ENCODE peak calls at places on chromosomes 13 and 19, in eight cellular contexts. B is NCI-H446, N is B cell, J is NCI-H1105, C is hepatic stellate cell, H is vagina, V is MG63, A is GM20000. O is an unnamed sample.

GRCh38 chr19:55071913-55072312 is 3.8 kb upstream of the EPS8L1 start:
- DNase-seq in B (no peak), N (no peak), J (no peak), C (no peak), H (no peak), V (no peak), A (no peak), O (no peak)

GRCh38 chr19:36047835-36048234 is 6.2 kb downstream of the THAP8 start:
- DNase-seq in B (no peak), N (no peak), J (no peak), C (no peak), H (no peak), V (no peak), A (no peak), O (no peak)

GRCh38 chr19:35882074-35882832 is 13.9 kb downstream of the APLP1 start:
- DNase-seq in B (peak), N (no peak), J (peak), C (peak), H (no peak), V (no peak), A (peak), O (no peak)

GRCh38 chr19:54325631-54326030 is 12.7 kb upstream of the LILRA5 start:
- DNase-seq in B (no peak), N (no peak), J (no peak), C (no peak), H (no peak), V (no peak), A (no peak), O (no peak)

GRCh38 chr13:76210262-76210661 is 574.1 kb downstream of the LMO7 start:
- DNase-seq in B (peak), N (no peak), J (peak), C (no peak), H (no peak), V (peak), A (no peak), O (no peak)

GRCh38 chr19:29275266-29275665 is 62.3 kb upstream of the UQCRFS1 start:
- DNase-seq in B (no peak), N (no peak), J (no peak), C (no peak), H (no peak), V (no peak), A (no peak), O (no peak)

GRCh38 chr13:50866817-50867640 is 23.5 kb upstream of the DLEU7 start:
- DNase-seq in B (no peak), N (no peak), J (no peak), C (no peak), H (no peak), V (no peak), A (no peak), O (no peak)

GRCh38 chr19:7942981-7943443 is 454 bp downstream of the TIMM44 start:
- DNase-seq in B (no peak), N (no peak), J (no peak), C (no peak), H (no peak), V (no peak), A (no peak), O (no peak)

GRCh38 chr13:24243311-24243710 is 66.1 kb upstream of the C1QTNF9 start:
- DNase-seq in B (no peak), N (no peak), J (no peak), C (no peak), H (no peak), V (no peak), A (no peak), O (no peak)

GRCh38 chr19:18895038-18895827 is 725 bp downstream of the CERS1 start:
- DNase-seq in B (no peak), N (peak), J (peak), C (peak), H (no peak), V (peak), A (peak), O (no peak)

GRCh38 chr13:77751513-77752456 is 54.3 kb downstream of the SLAIN1 start:
- DNase-seq in B (peak), N (peak), J (peak), C (peak), H (no peak), V (no peak), A (peak), O (peak)

GRCh38 chr19:39398297-39398864 is 7.2 kb downstream of the MED29 start:
- DNase-seq in B (no peak), N (no peak), J (no peak), C (peak), H (peak), V (peak), A (no peak), O (no peak)

GRCh38 chr13:51844862-51845573 is at the start of gene TMEM272:
- DNase-seq in B (peak), N (peak), J (no peak), C (peak), H (peak), V (peak), A (peak), O (no peak)

GRCh38 chr19:38386968-38387549 is 775 bp downstream of the GGN start:
- DNase-seq in B (no peak), N (peak), J (no peak), C (no peak), H (no peak), V (no peak), A (peak), O (no peak)

GRCh38 chr19:54448037-54448773 is 794 bp upstream of the LENG8 start:
- DNase-seq in B (peak), N (no peak), J (no peak), C (peak), H (no peak), V (peak), A (no peak), O (no peak)

GRCh38 chr19:53037101-53038097 is 7.1 kb upstream of the ERVV-2 start:
- DNase-seq in B (no peak), N (peak), J (no peak), C (peak), H (no peak), V (no peak), A (peak), O (no peak)

GRCh38 chr19:10353793-10354391 is 14.5 kb upstream of the ICAM3 start:
- DNase-seq in B (no peak), N (peak), J (no peak), C (no peak), H (no peak), V (peak), A (no peak), O (no peak)

GRCh38 chr13:20118268-20119140 is 42.3 kb downstream of the GJA3 start:
- DNase-seq in B (no peak), N (peak), J (no peak), C (peak), H (no peak), V (peak), A (peak), O (no peak)

GRCh38 chr13:73914119-73914518 is 220.1 kb downstream of the KLF12 start:
- DNase-seq in B (no peak), N (peak), J (no peak), C (no peak), H (no peak), V (peak), A (peak), O (no peak)

GRCh38 chr19:38362076-38362945 is 12.1 kb upstream of the PSMD8 start:
- DNase-seq in B (peak), N (peak), J (peak), C (peak), H (no peak), V (peak), A (peak), O (peak)

GRCh38 chr19:47523473-47523872 is 8.6 kb upstream of the NAPA start:
- DNase-seq in B (peak), N (no peak), J (peak), C (no peak), H (no peak), V (no peak), A (no peak), O (no peak)

GRCh38 chr19:903266-903797 is 9.7 kb downstream of the R3HDM4 start:
- DNase-seq in B (no peak), N (no peak), J (no peak), C (no peak), H (no peak), V (no peak), A (no peak), O (no peak)

GRCh38 chr19:23440791-23441190 is 45.5 kb upstream of the ZNF91 start:
- DNase-seq in B (no peak), N (no peak), J (no peak), C (no peak), H (no peak), V (no peak), A (no peak), O (no peak)

O was measured in activated CD8-positive, alpha-beta memory T cell treated with anti-CD3 and anti-CD28 coated beads for 4 hours.